ENCODE peak calls at places on chromosome 4, in four cellular contexts. L is activated CD8-positive, alpha-beta T cell treated with anti-CD3 and anti-CD28 coated beads for 36 hours; C is NCI-H510A treated with DMSO at 0.1 percent for 48 hours; S is putamen. R is an unnamed sample.

GRCh38 chr4:150501983-150502382 is 80.0 kb upstream of the MAB21L2 start:
- DNase-seq in L (no peak), C (no peak), S (no peak), R (no peak)

GRCh38 chr4:56028165-56028564 is 79.4 kb downstream of the CEP135 start:
- DNase-seq in L (no peak), C (no peak), S (no peak), R (no peak)

GRCh38 chr4:81652069-81652478 is 180.4 kb upstream of the RASGEF1B start:
- DNase-seq in L (no peak), C (peak; percentile 13), S (peak; percentile 26), R (no peak)

GRCh38 chr4:102535398-102536082 is 34.4 kb downstream of the NFKB1 start:
- DNase-seq in L (no peak), C (no peak), S (no peak), R (no peak)

GRCh38 chr4:8915201-8916200 is 43.9 kb upstream of the HMX1 start:
- DNase-seq in L (no peak), C (no peak), S (no peak), R (no peak)

GRCh38 chr4:13548059-13548983 is 4.0 kb upstream of the NKX3-2 start:
- DNase-seq in L (no peak), C (peak; percentile 20), S (no peak), R (no peak)

GRCh38 chr4:7393491-7394183 is 41.1 kb downstream of the PSAPL1 start:
- DNase-seq in L (no peak), C (no peak), S (no peak), R (no peak)

GRCh38 chr4:169618286-169618685 is 2.1 kb upstream of the CLCN3 start:
- DNase-seq in L (no peak), C (no peak), S (no peak), R (no peak)

GRCh38 chr4:169723207-169723606 is 34.5 kb downstream of the HPF1 start:
- DNase-seq in L (peak; percentile 16), C (no peak), S (no peak), R (no peak)

GRCh38 chr4:41693629-41694028 is 54.9 kb downstream of the PHOX2B start:
- DNase-seq in L (no peak), C (peak; percentile 46), S (no peak), R (no peak)

GRCh38 chr4:3179126-3179706 is 69.7 kb upstream of the MSANTD1 start:
- DNase-seq in L (no peak), C (no peak), S (no peak), R (no peak)

GRCh38 chr4:173573286-173573685 is 43.3 kb upstream of the HAND2 start:
- DNase-seq in L (no peak), C (no peak), S (no peak), R (peak; percentile 14)

GRCh38 chr4:147927377-147928137 is 195.7 kb downstream of the ARHGAP10 start:
- DNase-seq in L (no peak), C (no peak), S (no peak), R (no peak)

R was measured in NCI-H1930.